ENCODE peak calls at places on chromosomes 1 and 21, in six cellular contexts. One of them, this sample, is unnamed.
A peak's percentile ranks its signal among the peaks of the same experiment; 100 is the strongest.

GRCh38 chr1:147185442-147185841 is 13.2 kb upstream of the PRKAB2 start:
- DNase-seq in left lung: no peak
- DNase-seq in lung: no peak
- DNase-seq in mammary epithelial cell: no peak
- DNase-seq in OCI-LY7: no peak
- DNase-seq in right lobe of liver: no peak
- DNase-seq in this sample: no peak

GRCh38 chr21:32412998-32413504 is 545 bp downstream of the EVA1C start:
- DNase-seq in left lung: peak; percentile 54
- DNase-seq in lung: peak; percentile 65
- DNase-seq in mammary epithelial cell: no peak
- DNase-seq in OCI-LY7: no peak
- DNase-seq in right lobe of liver: peak; percentile 58
- DNase-seq in this sample: peak; percentile 40

GRCh38 chr1:90295534-90295933 is 300.6 kb downstream of the ZNF326 start:
- DNase-seq in left lung: no peak
- DNase-seq in lung: no peak
- DNase-seq in mammary epithelial cell: no peak
- DNase-seq in OCI-LY7: no peak
- DNase-seq in right lobe of liver: no peak
- DNase-seq in this sample: no peak

GRCh38 chr1:55716151-55716550 is 501.0 kb upstream of the USP24 start:
- DNase-seq in left lung: no peak
- DNase-seq in lung: no peak
- DNase-seq in mammary epithelial cell: no peak
- DNase-seq in OCI-LY7: no peak
- DNase-seq in right lobe of liver: no peak
- DNase-seq in this sample: no peak

GRCh38 chr1:82597620-82598019 is 796.9 kb downstream of the ADGRL2 start:
- DNase-seq in left lung: no peak
- DNase-seq in lung: no peak
- DNase-seq in mammary epithelial cell: no peak
- DNase-seq in OCI-LY7: no peak
- DNase-seq in right lobe of liver: no peak
- DNase-seq in this sample: no peak

GRCh38 chr1:170247751-170248521 is 102.2 kb downstream of the NTMT2 start:
- DNase-seq in left lung: no peak
- DNase-seq in lung: no peak
- DNase-seq in mammary epithelial cell: no peak
- DNase-seq in OCI-LY7: no peak
- DNase-seq in right lobe of liver: no peak
- DNase-seq in this sample: no peak

GRCh38 chr1:241586905-241587532 is 53.1 kb downstream of the CHML start:
- DNase-seq in left lung: no peak
- DNase-seq in lung: no peak
- DNase-seq in mammary epithelial cell: no peak
- DNase-seq in OCI-LY7: no peak
- DNase-seq in right lobe of liver: no peak
- DNase-seq in this sample: no peak

GRCh38 chr21:36630485-36631206 is 68.3 kb upstream of the SIM2 start:
- DNase-seq in left lung: peak; percentile 40
- DNase-seq in lung: peak; percentile 60
- DNase-seq in mammary epithelial cell: peak; percentile 12
- DNase-seq in OCI-LY7: peak; percentile 68
- DNase-seq in right lobe of liver: no peak
- DNase-seq in this sample: peak; percentile 39

GRCh38 chr1:6183520-6183989 is 3.4 kb upstream of the CHD5 start:
- DNase-seq in left lung: no peak
- DNase-seq in lung: no peak
- DNase-seq in mammary epithelial cell: no peak
- DNase-seq in OCI-LY7: peak; percentile 15
- DNase-seq in right lobe of liver: no peak
- DNase-seq in this sample: no peak

GRCh38 chr1:35447278-35447677 is 109.9 kb downstream of the KIAA0319L start:
- DNase-seq in left lung: no peak
- DNase-seq in lung: no peak
- DNase-seq in mammary epithelial cell: no peak
- DNase-seq in OCI-LY7: no peak
- DNase-seq in right lobe of liver: no peak
- DNase-seq in this sample: no peak

GRCh38 chr1:95396557-95396956 is 162.5 kb downstream of the RWDD3 start:
- DNase-seq in left lung: no peak
- DNase-seq in lung: no peak
- DNase-seq in mammary epithelial cell: no peak
- DNase-seq in OCI-LY7: no peak
- DNase-seq in right lobe of liver: no peak
- DNase-seq in this sample: no peak

GRCh38 chr1:19405195-19405760 is 80.1 kb downstream of the CAPZB start:
- DNase-seq in left lung: no peak
- DNase-seq in lung: no peak
- DNase-seq in mammary epithelial cell: no peak
- DNase-seq in OCI-LY7: no peak
- DNase-seq in right lobe of liver: no peak
- DNase-seq in this sample: no peak

GRCh38 chr21:20351138-20351537 is 647.1 kb upstream of the NCAM2 start:
- DNase-seq in left lung: no peak
- DNase-seq in lung: no peak
- DNase-seq in mammary epithelial cell: no peak
- DNase-seq in OCI-LY7: no peak
- DNase-seq in right lobe of liver: no peak
- DNase-seq in this sample: no peak

GRCh38 chr1:59072017-59072947 is 224.6 kb upstream of the FGGY start:
- DNase-seq in left lung: no peak
- DNase-seq in lung: no peak
- DNase-seq in mammary epithelial cell: no peak
- DNase-seq in OCI-LY7: peak; percentile 7
- DNase-seq in right lobe of liver: no peak
- DNase-seq in this sample: no peak

GRCh38 chr1:91613594-91613993 is 112.9 kb downstream of the CDC7 start:
- DNase-seq in left lung: no peak
- DNase-seq in lung: no peak
- DNase-seq in mammary epithelial cell: peak; percentile 9
- DNase-seq in OCI-LY7: no peak
- DNase-seq in right lobe of liver: no peak
- DNase-seq in this sample: no peak

GRCh38 chr1:160018900-160019299 is 12.9 kb downstream of the PIGM start:
- DNase-seq in left lung: no peak
- DNase-seq in lung: no peak
- DNase-seq in mammary epithelial cell: peak; percentile 42
- DNase-seq in OCI-LY7: no peak
- DNase-seq in right lobe of liver: no peak
- DNase-seq in this sample: no peak

GRCh38 chr1:232667781-232668101 is 37.8 kb upstream of the SIPA1L2 start:
- DNase-seq in left lung: no peak
- DNase-seq in lung: no peak
- DNase-seq in mammary epithelial cell: no peak
- DNase-seq in OCI-LY7: no peak
- DNase-seq in right lobe of liver: no peak
- DNase-seq in this sample: no peak

GRCh38 chr1:46530311-46530710 is 21.1 kb downstream of the KNCN start:
- DNase-seq in left lung: no peak
- DNase-seq in lung: no peak
- DNase-seq in mammary epithelial cell: no peak
- DNase-seq in OCI-LY7: no peak
- DNase-seq in right lobe of liver: no peak
- DNase-seq in this sample: no peak

GRCh38 chr21:33950425-33951079 is 34.9 kb upstream of the ATP5PO start:
- DNase-seq in left lung: no peak
- DNase-seq in lung: no peak
- DNase-seq in mammary epithelial cell: no peak
- DNase-seq in OCI-LY7: no peak
- DNase-seq in right lobe of liver: no peak
- DNase-seq in this sample: no peak

GRCh38 chr1:52402860-52403240 is 1.4 kb downstream of the ORC1 start:
- DNase-seq in left lung: no peak
- DNase-seq in lung: no peak
- DNase-seq in mammary epithelial cell: no peak
- DNase-seq in OCI-LY7: peak; percentile 14
- DNase-seq in right lobe of liver: no peak
- DNase-seq in this sample: no peak

GRCh38 chr1:154998201-154998780 is 4.3 kb upstream of the ZBTB7B start:
- DNase-seq in left lung: peak; percentile 27
- DNase-seq in lung: no peak
- DNase-seq in mammary epithelial cell: no peak
- DNase-seq in OCI-LY7: no peak
- DNase-seq in right lobe of liver: no peak
- DNase-seq in this sample: no peak

GRCh38 chr1:78676347-78676982 is 26.8 kb downstream of the IFI44 start:
- DNase-seq in left lung: no peak
- DNase-seq in lung: peak; percentile 40
- DNase-seq in mammary epithelial cell: peak; percentile 37
- DNase-seq in OCI-LY7: peak; percentile 61
- DNase-seq in right lobe of liver: no peak
- DNase-seq in this sample: no peak

GRCh38 chr1:26844389-26844788 is 17.9 kb downstream of the ZDHHC18 start:
- DNase-seq in left lung: no peak
- DNase-seq in lung: no peak
- DNase-seq in mammary epithelial cell: no peak
- DNase-seq in OCI-LY7: no peak
- DNase-seq in right lobe of liver: no peak
- DNase-seq in this sample: no peak

GRCh38 chr1:205435904-205436573 is 14.2 kb upstream of the LEMD1 start:
- DNase-seq in left lung: no peak
- DNase-seq in lung: no peak
- DNase-seq in mammary epithelial cell: no peak
- DNase-seq in OCI-LY7: no peak
- DNase-seq in right lobe of liver: no peak
- DNase-seq in this sample: no peak

GRCh38 chr1:206922524-206922923 is 783 bp upstream of the FCMR start:
- DNase-seq in left lung: no peak
- DNase-seq in lung: no peak
- DNase-seq in mammary epithelial cell: no peak
- DNase-seq in OCI-LY7: no peak
- DNase-seq in right lobe of liver: no peak
- DNase-seq in this sample: no peak
- H3K4me3 ChIP-seq in left lung: no peak overlapping the region
- H3K4me3 ChIP-seq in lung: no peak overlapping the region
- H3K4me3 ChIP-seq in mammary epithelial cell: no peak overlapping the region
- H3K4me3 ChIP-seq in OCI-LY7: peak overlapping the region; percentile 40
- H3K4me3 ChIP-seq in right lobe of liver: no peak overlapping the region
- H3K4me3 ChIP-seq in this sample: no peak overlapping the region

GRCh38 chr1:20981903-20982695 is 194.6 kb downstream of the EIF4G3 start:
- DNase-seq in left lung: no peak
- DNase-seq in lung: no peak
- DNase-seq in mammary epithelial cell: peak; percentile 16
- DNase-seq in OCI-LY7: peak; percentile 19
- DNase-seq in right lobe of liver: no peak
- DNase-seq in this sample: no peak
- TF ChIP-seq CTCF in left lung: no peak
- TF ChIP-seq CTCF in lung: no peak
- TF ChIP-seq CTCF in mammary epithelial cell: no peak
- TF ChIP-seq CTCF in OCI-LY7: peak; percentile 66
- TF ChIP-seq CTCF in right lobe of liver: peak; percentile 52
- TF ChIP-seq CTCF in this sample: peak; percentile 65

DNA sequence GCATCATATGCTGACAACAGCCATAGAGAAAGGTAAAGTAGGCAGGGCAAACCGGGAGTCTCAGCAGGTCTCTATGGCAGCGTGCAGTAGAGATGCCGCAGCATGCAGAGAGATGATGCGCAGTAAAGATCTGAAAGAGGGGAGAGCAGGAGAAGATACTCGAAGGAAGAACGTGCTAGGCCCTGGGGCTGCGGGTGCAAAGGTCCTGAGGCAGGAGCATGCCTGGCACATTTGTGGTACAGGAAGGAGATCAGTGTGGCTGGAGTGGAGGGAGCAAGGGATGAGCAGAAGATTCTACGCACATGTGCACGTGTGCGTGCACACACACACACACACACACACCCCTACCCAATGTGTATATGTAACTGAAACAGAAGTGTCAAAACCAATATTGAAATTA is 45.0 kb downstream of the ARHGEF10L start:
- DNase-seq in left lung: no peak
- DNase-seq in lung: no peak
- DNase-seq in mammary epithelial cell: no peak
- DNase-seq in OCI-LY7: no peak
- DNase-seq in right lobe of liver: no peak
- DNase-seq in this sample: no peak
- H3K4me1 ChIP-seq in left lung: peaks cover 51% of the 10 kb centered on the region
- H3K4me1 ChIP-seq in lung: peaks cover 13% of the 10 kb centered on the region
- H3K4me1 ChIP-seq in mammary epithelial cell: peaks cover 44% of the 10 kb centered on the region
- H3K4me1 ChIP-seq in OCI-LY7: peaks cover 4% of the 10 kb centered on the region
- H3K4me1 ChIP-seq in right lobe of liver: no peaks in the 10 kb centered on the region
- H3K4me1 ChIP-seq in this sample: peaks cover 41% of the 10 kb centered on the region

GRCh38 chr1:24993871-24994270 is 63.8 kb upstream of the RUNX3 start:
- DNase-seq in left lung: no peak
- DNase-seq in lung: no peak
- DNase-seq in mammary epithelial cell: no peak
- DNase-seq in OCI-LY7: no peak
- DNase-seq in right lobe of liver: peak; percentile 43
- DNase-seq in this sample: no peak

GRCh38 chr1:24991242-24992037 is 61.4 kb upstream of the RUNX3 start:
- DNase-seq in left lung: no peak
- DNase-seq in lung: no peak
- DNase-seq in mammary epithelial cell: no peak
- DNase-seq in OCI-LY7: peak; percentile 21
- DNase-seq in right lobe of liver: peak; percentile 23
- DNase-seq in this sample: no peak

GRCh38 chr1:24990796-24991195 is 60.7 kb upstream of the RUNX3 start:
- DNase-seq in left lung: no peak
- DNase-seq in lung: no peak
- DNase-seq in mammary epithelial cell: no peak
- DNase-seq in OCI-LY7: no peak
- DNase-seq in right lobe of liver: peak; percentile 15
- DNase-seq in this sample: no peak

GRCh38 chr1:24992124-24992760 is 62.2 kb upstream of the RUNX3 start:
- DNase-seq in left lung: no peak
- DNase-seq in lung: no peak
- DNase-seq in mammary epithelial cell: no peak
- DNase-seq in OCI-LY7: no peak
- DNase-seq in right lobe of liver: peak; percentile 5
- DNase-seq in this sample: no peak

DNA sequence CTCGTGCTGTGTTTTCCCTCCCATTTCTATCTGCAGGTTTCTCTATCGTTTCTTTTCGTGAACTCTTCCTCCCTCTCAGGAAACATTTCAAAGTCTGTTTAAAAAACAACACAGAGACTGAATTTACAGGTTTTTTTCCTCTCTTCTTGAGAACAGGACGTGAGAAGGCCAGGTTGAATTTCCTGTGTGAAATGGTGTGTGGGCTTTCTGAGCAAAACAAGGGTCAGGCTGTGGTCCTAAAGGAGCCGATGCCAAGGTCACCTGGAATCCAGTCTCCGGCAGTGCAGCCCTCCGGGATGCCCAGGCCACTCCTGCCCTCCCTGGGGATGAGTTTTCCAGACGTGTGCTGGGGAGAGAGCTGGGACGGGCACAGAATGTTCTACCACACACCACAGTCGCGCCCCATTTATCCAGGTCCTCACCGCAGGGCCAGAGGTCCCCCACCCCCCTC is 62.7 kb upstream of the RUNX3 start:
- DNase-seq in left lung: no peak
- DNase-seq in lung: no peak
- DNase-seq in mammary epithelial cell: no peak
- DNase-seq in OCI-LY7: no peak
- DNase-seq in right lobe of liver: peak; percentile 17
- DNase-seq in this sample: no peak
- H3K4me3 ChIP-seq in left lung: no peak overlapping the region
- H3K4me3 ChIP-seq in lung: no peak overlapping the region
- H3K4me3 ChIP-seq in mammary epithelial cell: no peak overlapping the region
- H3K4me3 ChIP-seq in OCI-LY7: no peak overlapping the region
- H3K4me3 ChIP-seq in right lobe of liver: no peak overlapping the region
- H3K4me3 ChIP-seq in this sample: no peak overlapping the region

This sample was measured in heart right ventricle.